ENCODE peak calls at places on chromosomes 3 and 15, in five cellular contexts. N is Panc1; U is islet precursor cell; Z is stimulated activated CD8-positive, alpha-beta memory T cell treated with anti-CD3 and anti-CD28 coated beads, Interleukin-7, amount 100 ng/mL, for 48 hours; X is stimulated activated CD4-positive, alpha-beta T cell treated with anti-CD3 and anti-CD28 coated beads, Interleukin-4, amount 100 ng/mL, for 4 hours. D is an unnamed sample.

GRCh38 chr15:88274534-88275460 is 18.3 kb upstream of the NTRK3 start:
- DNase-seq in U (peak), X (peak), Z (peak), N (peak), D (no peak)

GRCh38 chr3:123344175-123344908 is 104.5 kb downstream of the ADCY5 start:
- DNase-seq in Z (peak), X (no peak), N (no peak), U (peak), D (no peak)

GRCh38 chr3:27910456-27910855 is 188.3 kb upstream of the EOMES start:
- DNase-seq in N (no peak), Z (no peak), X (no peak), U (no peak), D (no peak)

GRCh38 chr3:15347104-15347736 is 14.8 kb upstream of the SH3BP5 start:
- DNase-seq in Z (no peak), U (no peak), N (no peak), X (no peak), D (no peak)

GRCh38 chr15:61946778-61947177 is 113.5 kb downstream of the VPS13C start:
- DNase-seq in X (no peak), U (no peak), N (no peak), Z (no peak), D (no peak)

GRCh38 chr3:71397046-71397445 is 186.5 kb downstream of the FOXP1 start:
- DNase-seq in U (no peak), Z (no peak), X (no peak), N (peak), D (no peak)

GRCh38 chr3:10469406-10470119 is 35.8 kb downstream of the ATP2B2 start:
- DNase-seq in Z (no peak), U (no peak), X (no peak), N (no peak), D (no peak)

GRCh38 chr3:132135628-132136333 is 101.0 kb upstream of the CPNE4 start:
- DNase-seq in U (peak), X (no peak), N (peak), Z (no peak), D (peak)

GRCh38 chr3:156633335-156633734 is 41.1 kb upstream of the TIPARP start:
- DNase-seq in N (no peak), Z (no peak), U (peak), X (no peak), D (no peak)

GRCh38 chr3:18890459-18890858 is 257.9 kb upstream of the KCNH8 start:
- DNase-seq in U (no peak), X (no peak), Z (no peak), N (no peak), D (no peak)